ENCODE peak calls at places on chromosomes 5 and 9, in ten cellular contexts. C is HuH-7.5; A is GM13977; E is endodermal cell; V is ELF-1; H is astrocyte of the spinal cord; U is T-helper 1 cell; S is NCI-H1105; L is skeletal muscle cell; B is stimulated activated CD4-positive, alpha-beta T cell treated with anti-CD3 and anti-CD28 coated beads, Interleukin-4, amount 100 ng/mL, for 24 hours. Z is an unnamed sample.

GRCh38 chr5:93790401-93790800 is 49.0 kb upstream of the POU5F2 start:
- DNase-seq in E (no peak), L (peak), H (peak), V (no peak), U (no peak), C (no peak), A (no peak), B (no peak), S (no peak), Z (peak)

GRCh38 chr5:178069909-178070308 is 43.4 kb upstream of the N4BP3 start:
- DNase-seq in E (peak), H (no peak), V (peak), U (no peak), A (no peak), L (no peak), C (peak), S (no peak), B (peak), Z (peak)

GRCh38 chr9:115444941-115445340 is 327.0 kb upstream of the TNC start:
- DNase-seq in A (no peak), B (no peak), C (no peak), E (no peak), U (no peak), V (no peak), H (no peak), S (peak), L (no peak), Z (no peak)

GRCh38 chr5:123483446-123484077 is 28.4 kb upstream of the CSNK1G3 start:
- DNase-seq in U (no peak), B (no peak), A (no peak), S (no peak), V (no peak), E (no peak), L (no peak), H (no peak), C (no peak), Z (peak)

GRCh38 chr5:44681906-44682305 is 126.8 kb upstream of the MRPS30 start:
- DNase-seq in E (no peak), H (no peak), V (no peak), A (no peak), B (no peak), S (no peak), L (no peak), C (no peak), U (no peak), Z (no peak)

GRCh38 chr9:135711881-135712280 is 9.9 kb downstream of the KCNT1 start:
- DNase-seq in V (no peak), H (no peak), E (no peak), B (no peak), A (no peak), U (no peak), C (no peak), L (no peak), S (no peak), Z (no peak)

GRCh38 chr5:141465351-141465750 is 10.4 kb upstream of the PCDHGC3 start:
- DNase-seq in A (no peak), V (no peak), U (no peak), L (no peak), B (no peak), S (no peak), H (no peak), C (no peak), E (no peak), Z (no peak)

GRCh38 chr9:138010274-138010800 is 132.8 kb downstream of the CACNA1B start:
- DNase-seq in V (no peak), S (no peak), U (no peak), B (no peak), H (no peak), L (no peak), A (peak), E (no peak), C (no peak), Z (no peak)

GRCh38 chr5:126355940-126356339 is 67.3 kb upstream of the GRAMD2B start:
- DNase-seq in H (no peak), V (no peak), B (no peak), L (no peak), U (no peak), C (no peak), S (no peak), E (no peak), A (no peak), Z (no peak)

GRCh38 chr5:160029004-160029403 is 20.1 kb downstream of the TTC1 start:
- DNase-seq in H (no peak), E (no peak), U (no peak), B (no peak), V (no peak), C (no peak), A (no peak), L (no peak), S (no peak), Z (peak)

GRCh38 chr9:20466328-20467008 is 155.8 kb downstream of the MLLT3 start:
- DNase-seq in A (no peak), H (no peak), B (no peak), L (no peak), C (no peak), V (no peak), E (no peak), U (no peak), S (no peak), Z (no peak)

Z was measured in choroid plexus epithelial cell.